ENCODE peak calls at places on chromosomes 3 and 15, in four cellular contexts. One of them, this sample, is unnamed.

GRCh38 chr15:98547741-98548166 is 100.6 kb upstream of the IGF1R start:
- DNase-seq in mesendoderm: peak; percentile 64
- DNase-seq in neuronal stem cell: no peak
- DNase-seq in IMR-90: no peak
- DNase-seq in this sample: peak; percentile 58

GRCh38 chr3:46184469-46184868 is 23.6 kb downstream of the CCR1 start:
- DNase-seq in mesendoderm: no peak
- DNase-seq in IMR-90: peak; percentile 64
- DNase-seq in neuronal stem cell: no peak
- DNase-seq in this sample: no peak

GRCh38 chr3:189914799-189915198 is 205.9 kb downstream of the P3H2 start:
- DNase-seq in IMR-90: peak; percentile 96
- DNase-seq in neuronal stem cell: no peak
- DNase-seq in mesendoderm: no peak
- DNase-seq in this sample: no peak

GRCh38 chr3:143654906-143655305 is 193.4 kb downstream of the SLC9A9 start:
- DNase-seq in neuronal stem cell: no peak
- DNase-seq in IMR-90: no peak
- DNase-seq in mesendoderm: no peak
- DNase-seq in this sample: no peak

GRCh38 chr3:141399200-141399599 is 30.9 kb downstream of the ZBTB38 start:
- DNase-seq in IMR-90: no peak
- DNase-seq in neuronal stem cell: no peak
- DNase-seq in mesendoderm: peak; percentile 87
- DNase-seq in this sample: no peak

GRCh38 chr3:175088981-175089380 is 229.8 kb downstream of the NAALADL2 start:
- DNase-seq in mesendoderm: no peak
- DNase-seq in neuronal stem cell: no peak
- DNase-seq in IMR-90: no peak
- DNase-seq in this sample: no peak

GRCh38 chr3:102532901-102533300 is 98.1 kb downstream of the ZPLD1 start:
- DNase-seq in mesendoderm: no peak
- DNase-seq in neuronal stem cell: no peak
- DNase-seq in IMR-90: peak; percentile 4
- DNase-seq in this sample: no peak

GRCh38 chr3:4720316-4721075 is 227.3 kb downstream of the ITPR1 start:
- DNase-seq in IMR-90: peak; percentile 71
- DNase-seq in mesendoderm: peak; percentile 81
- DNase-seq in neuronal stem cell: no peak
- DNase-seq in this sample: no peak

GRCh38 chr3:146044046-146044445 is 116.9 kb downstream of the PLOD2 start:
- DNase-seq in IMR-90: no peak
- DNase-seq in neuronal stem cell: no peak
- DNase-seq in mesendoderm: no peak
- DNase-seq in this sample: no peak

GRCh38 chr3:107431048-107431297 is 53.7 kb downstream of the CCDC54 start:
- DNase-seq in IMR-90: peak; percentile 1
- DNase-seq in neuronal stem cell: no peak
- DNase-seq in mesendoderm: no peak
- DNase-seq in this sample: no peak

GRCh38 chr3:58874248-58874741 is 175.5 kb downstream of the CFAP20DC start:
- DNase-seq in neuronal stem cell: no peak
- DNase-seq in mesendoderm: no peak
- DNase-seq in IMR-90: peak; percentile 28
- DNase-seq in this sample: no peak

GRCh38 chr15:65466901-65467300 is 44.2 kb upstream of the IGDCC4 start:
- DNase-seq in neuronal stem cell: no peak
- DNase-seq in mesendoderm: no peak
- DNase-seq in IMR-90: peak; percentile 66
- DNase-seq in this sample: no peak

GRCh38 chr3:107813066-107813465 is 277.8 kb downstream of the CD47 start:
- DNase-seq in neuronal stem cell: no peak
- DNase-seq in IMR-90: peak; percentile 53
- DNase-seq in mesendoderm: no peak
- DNase-seq in this sample: no peak

GRCh38 chr3:63228677-63229076 is 49.4 kb upstream of the SYNPR start:
- DNase-seq in IMR-90: peak; percentile 12
- DNase-seq in mesendoderm: peak; percentile 75
- DNase-seq in neuronal stem cell: peak; percentile 14
- DNase-seq in this sample: no peak

GRCh38 chr3:158447408-158447807 is 123.6 kb upstream of the MLF1 start:
- DNase-seq in neuronal stem cell: no peak
- DNase-seq in IMR-90: peak; percentile 22
- DNase-seq in mesendoderm: no peak
- DNase-seq in this sample: no peak

GRCh38 chr15:63396546-63396939 is 14.9 kb upstream of the CA12 start:
- DNase-seq in mesendoderm: peak; percentile 75
- DNase-seq in neuronal stem cell: no peak
- DNase-seq in IMR-90: peak; percentile 24
- DNase-seq in this sample: no peak

GRCh38 chr3:79111375-79112052 is 656.3 kb downstream of the ROBO1 start:
- DNase-seq in mesendoderm: no peak
- DNase-seq in IMR-90: peak; percentile 24
- DNase-seq in neuronal stem cell: no peak
- DNase-seq in this sample: no peak

GRCh38 chr3:43794776-43795175 is 104.0 kb downstream of the ABHD5 start:
- DNase-seq in IMR-90: peak; percentile 60
- DNase-seq in neuronal stem cell: no peak
- DNase-seq in mesendoderm: peak; percentile 29
- DNase-seq in this sample: no peak

GRCh38 chr3:34683851-34684250 is 885.4 kb downstream of the PDCD6IP start:
- DNase-seq in mesendoderm: peak; percentile 77
- DNase-seq in IMR-90: peak; percentile 11
- DNase-seq in neuronal stem cell: peak; percentile 51
- DNase-seq in this sample: peak; percentile 79

GRCh38 chr15:29252231-29252630 is 17.4 kb downstream of the NSMCE3 start:
- DNase-seq in neuronal stem cell: no peak
- DNase-seq in mesendoderm: no peak
- DNase-seq in IMR-90: no peak
- DNase-seq in this sample: no peak
- H3K27ac ChIP-seq in neuronal stem cell: no peak overlapping the region
- H3K27ac ChIP-seq in mesendoderm: no peak overlapping the region
- H3K27ac ChIP-seq in IMR-90: no peak overlapping the region
- H3K27ac ChIP-seq in this sample: no peak overlapping the region

GRCh38 chr3:114557791-114558190 is 264.0 kb downstream of the TIGIT start:
- DNase-seq in IMR-90: peak; percentile 56
- DNase-seq in mesendoderm: no peak
- DNase-seq in neuronal stem cell: no peak
- DNase-seq in this sample: no peak

GRCh38 chr3:114553949-114554593 is 260.2 kb downstream of the TIGIT start:
- DNase-seq in neuronal stem cell: no peak
- DNase-seq in mesendoderm: no peak
- DNase-seq in IMR-90: no peak
- DNase-seq in this sample: no peak

GRCh38 chr3:114556832-114557231 is 263.0 kb downstream of the TIGIT start:
- DNase-seq in mesendoderm: no peak
- DNase-seq in neuronal stem cell: no peak
- DNase-seq in IMR-90: no peak
- DNase-seq in this sample: no peak

GRCh38 chr3:114554716-114555115 is 260.9 kb downstream of the TIGIT start:
- DNase-seq in neuronal stem cell: no peak
- DNase-seq in IMR-90: no peak
- DNase-seq in mesendoderm: no peak
- DNase-seq in this sample: no peak

GRCh38 chr3:114558271-114558670 is 264.4 kb downstream of the TIGIT start:
- DNase-seq in mesendoderm: no peak
- DNase-seq in IMR-90: peak; percentile 46
- DNase-seq in neuronal stem cell: no peak
- DNase-seq in this sample: no peak
- H2BK120ac ChIP-seq in mesendoderm: no peak overlapping the region
- H2BK120ac ChIP-seq in IMR-90: no peak overlapping the region
- H2BK120ac ChIP-seq in neuronal stem cell: no peak overlapping the region
- H2BK120ac ChIP-seq in this sample: no peak overlapping the region

DNA sequence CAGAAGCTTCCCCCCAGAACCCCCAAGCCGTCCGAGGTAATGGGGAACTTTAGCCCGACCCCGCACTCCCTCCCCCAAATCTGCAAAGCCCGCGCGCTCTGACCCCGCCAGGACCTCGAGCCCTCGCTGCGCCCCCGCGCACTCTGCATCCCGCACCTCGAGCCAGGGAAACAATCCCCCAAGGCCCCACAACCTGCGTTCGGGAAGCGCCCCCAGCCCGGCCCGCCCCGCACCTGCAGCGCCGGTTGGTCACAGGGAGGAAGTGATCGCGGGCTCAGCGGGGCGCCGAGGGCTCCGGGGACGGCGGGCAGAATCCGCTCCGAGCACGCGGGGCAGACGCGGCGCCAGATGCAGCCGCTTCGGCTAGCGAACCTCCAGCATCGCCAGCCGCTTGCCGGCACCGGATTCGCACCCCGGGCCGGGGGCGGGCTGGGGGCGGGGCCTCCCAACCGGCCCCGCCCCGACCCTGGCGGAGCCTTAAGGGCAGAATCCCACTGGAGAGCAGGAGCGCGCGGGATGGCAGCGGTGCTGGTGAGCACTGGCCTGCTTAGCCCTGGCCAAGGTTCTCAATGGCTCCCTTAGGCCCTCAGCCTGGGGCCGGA is at the start of gene CAMKV:
- DNase-seq in IMR-90: no peak
- DNase-seq in mesendoderm: peak; percentile 58
- DNase-seq in neuronal stem cell: peak; percentile 39
- DNase-seq in this sample: no peak
- H3K27ac ChIP-seq in IMR-90: no peak within 1 kb of the TSS
- H3K27ac ChIP-seq in mesendoderm: no peak within 1 kb of the TSS
- H3K27ac ChIP-seq in neuronal stem cell: no peak within 1 kb of the TSS
- H3K27ac ChIP-seq in this sample: no peak within 1 kb of the TSS

GRCh38 chr3:119679874-119680273 is 2.7 kb upstream of the COX17 start:
- DNase-seq in neuronal stem cell: no peak
- DNase-seq in mesendoderm: peak; percentile 72
- DNase-seq in IMR-90: no peak
- DNase-seq in this sample: no peak

GRCh38 chr3:119676771-119677640 is at the start of gene COX17:
- DNase-seq in IMR-90: peak; percentile 94
- DNase-seq in neuronal stem cell: peak; percentile 81
- DNase-seq in mesendoderm: peak; percentile 99
- DNase-seq in this sample: peak; percentile 92

GRCh38 chr3:119675188-119675874 is 1.9 kb downstream of the COX17 start:
- DNase-seq in mesendoderm: no peak
- DNase-seq in IMR-90: no peak
- DNase-seq in neuronal stem cell: no peak
- DNase-seq in this sample: no peak

GRCh38 chr3:119676020-119676419 is 1.2 kb downstream of the COX17 start:
- DNase-seq in IMR-90: no peak
- DNase-seq in neuronal stem cell: no peak
- DNase-seq in mesendoderm: no peak
- DNase-seq in this sample: no peak

GRCh38 chr3:119677641-119677934 is 382 bp upstream of the COX17 start:
- DNase-seq in neuronal stem cell: no peak
- DNase-seq in mesendoderm: no peak
- DNase-seq in IMR-90: no peak
- DNase-seq in this sample: no peak
- H2BK120ac ChIP-seq in neuronal stem cell: no peak overlapping the region
- H2BK120ac ChIP-seq in mesendoderm: no peak overlapping the region
- H2BK120ac ChIP-seq in IMR-90: peak overlapping the region; percentile 56
- H2BK120ac ChIP-seq in this sample: no peak overlapping the region

DNA sequence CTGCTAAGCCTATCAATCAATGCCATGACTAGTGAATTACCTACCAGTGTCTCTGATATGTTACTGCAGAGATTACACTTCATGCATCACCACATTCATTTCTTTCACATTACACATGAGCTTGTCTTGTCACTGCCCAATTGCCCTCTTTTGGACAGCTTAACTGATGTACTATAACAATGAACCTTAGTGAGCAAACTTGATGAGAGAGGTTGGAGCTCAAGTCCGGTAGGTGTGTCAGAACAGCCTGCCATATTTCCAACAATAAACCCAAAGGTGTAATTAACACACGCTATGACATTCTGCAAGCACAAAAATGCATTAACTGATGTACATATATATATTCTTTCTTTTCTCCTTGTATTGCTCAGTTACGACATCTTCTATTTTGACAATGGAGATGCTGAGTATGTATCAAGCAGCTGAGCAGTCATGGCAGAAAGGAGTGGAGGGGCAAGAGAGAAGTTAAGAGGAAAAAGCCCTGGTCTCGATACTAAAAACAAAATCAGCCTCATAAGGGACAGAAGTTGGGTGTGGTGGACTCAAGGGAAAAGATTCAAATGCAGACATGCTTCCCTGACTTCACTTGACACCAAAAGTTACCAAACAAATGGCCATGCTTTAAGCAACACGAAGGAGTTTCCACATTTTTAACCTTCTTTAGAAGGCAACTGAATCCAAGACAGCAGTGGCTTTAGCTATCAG is 538.2 kb downstream of the FOXP1 start:
- DNase-seq in mesendoderm: no peak
- DNase-seq in IMR-90: no peak
- DNase-seq in neuronal stem cell: no peak
- DNase-seq in this sample: no peak
- H3K27ac ChIP-seq in mesendoderm: no peak overlapping the region
- H3K27ac ChIP-seq in IMR-90: no peak overlapping the region
- H3K27ac ChIP-seq in neuronal stem cell: no peak overlapping the region
- H3K27ac ChIP-seq in this sample: no peak overlapping the region

DNA sequence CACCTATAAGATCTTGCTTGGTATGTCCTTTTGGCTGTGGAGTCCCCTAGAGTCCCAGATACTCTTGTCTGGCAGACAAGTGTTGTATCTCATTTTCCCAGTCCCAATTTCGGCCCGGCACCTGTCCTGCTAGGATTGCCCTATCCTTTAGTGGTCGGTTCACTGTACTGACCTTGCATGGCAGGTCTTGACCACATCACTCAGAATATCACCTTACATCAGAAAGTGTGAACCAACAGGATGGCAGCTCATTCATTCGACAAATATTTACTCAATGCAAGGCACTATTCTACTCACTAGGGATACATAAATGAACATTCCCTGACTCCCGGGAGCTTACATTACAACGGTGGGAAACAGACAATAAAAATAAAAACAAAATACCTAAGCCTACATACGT is 5.7 kb upstream of the CCDC80 start:
- DNase-seq in IMR-90: no peak
- DNase-seq in neuronal stem cell: no peak
- DNase-seq in mesendoderm: peak; percentile 54
- DNase-seq in this sample: no peak
- H2BK120ac ChIP-seq in IMR-90: peak overlapping the region; percentile 94
- H2BK120ac ChIP-seq in neuronal stem cell: no peak overlapping the region
- H2BK120ac ChIP-seq in mesendoderm: peak overlapping the region; percentile 24
- H2BK120ac ChIP-seq in this sample: no peak overlapping the region

GRCh38 chr3:184296616-184297015 is 2.4 kb upstream of the PSMD2 start:
- DNase-seq in mesendoderm: no peak
- DNase-seq in IMR-90: no peak
- DNase-seq in neuronal stem cell: no peak
- DNase-seq in this sample: no peak

GRCh38 chr3:184299488-184300376 is 691 bp downstream of the PSMD2 start:
- DNase-seq in mesendoderm: peak; percentile 38
- DNase-seq in IMR-90: peak; percentile 73
- DNase-seq in neuronal stem cell: no peak
- DNase-seq in this sample: no peak

GRCh38 chr3:184298759-184299487 is at the start of gene PSMD2:
- DNase-seq in IMR-90: peak; percentile 93
- DNase-seq in neuronal stem cell: peak; percentile 96
- DNase-seq in mesendoderm: peak; percentile 98
- DNase-seq in this sample: peak; percentile 94

GRCh38 chr3:184295771-184296170 is 3.3 kb upstream of the PSMD2 start:
- DNase-seq in IMR-90: no peak
- DNase-seq in neuronal stem cell: no peak
- DNase-seq in mesendoderm: no peak
- DNase-seq in this sample: no peak

GRCh38 chr3:184300377-184300717 is 1.3 kb downstream of the PSMD2 start:
- DNase-seq in neuronal stem cell: no peak
- DNase-seq in mesendoderm: peak; percentile 37
- DNase-seq in IMR-90: peak; percentile 75
- DNase-seq in this sample: no peak
- H3K27ac ChIP-seq in neuronal stem cell: no peak overlapping the region
- H3K27ac ChIP-seq in mesendoderm: no peak overlapping the region
- H3K27ac ChIP-seq in IMR-90: peak overlapping the region; percentile 62
- H3K27ac ChIP-seq in this sample: no peak overlapping the region

GRCh38 chr3:119297169-119297568 is 3.0 kb downstream of the ARHGAP31 start:
- DNase-seq in neuronal stem cell: no peak
- DNase-seq in mesendoderm: no peak
- DNase-seq in IMR-90: peak; percentile 71
- DNase-seq in this sample: no peak
- H2BK120ac ChIP-seq in neuronal stem cell: no peak overlapping the region
- H2BK120ac ChIP-seq in mesendoderm: no peak overlapping the region
- H2BK120ac ChIP-seq in IMR-90: no peak overlapping the region
- H2BK120ac ChIP-seq in this sample: no peak overlapping the region

This sample was measured in H1.